ENCODE peak calls at places on chromosomes 11 and 22, in eight cellular contexts. I is IMR-90, S is psoas muscle, X is fibroblast of lung, L is cardiac muscle cell, E is prostate gland, V is heart left ventricle, J is lower lobe of right lung. R is an unnamed sample. For H3K4me1, the result is how much of the 10 kb centered on the place peaks cover.

GRCh38 chr11:75040167-75040770 is 51.5 kb downstream of the NEU3 start:
- DNase-seq in X (no peak), V (no peak), E (no peak), J (no peak), S (no peak), L (no peak), I (no peak), R (no peak)

GRCh38 chr11:35402751-35403454 is 16.5 kb downstream of the SLC1A2 start:
- DNase-seq in V (no peak), I (no peak), J (no peak), L (no peak), S (no peak), E (no peak), X (no peak), R (no peak)

GRCh38 chr11:96084610-96085348 is 160.9 kb upstream of the MTMR2 start:
- DNase-seq in S (no peak), I (peak), E (no peak), J (no peak), L (no peak), X (peak), V (no peak), R (no peak)

GRCh38 chr11:64747961-64748715 is 4.2 kb upstream of the RASGRP2 start:
- DNase-seq in E (no peak), I (peak), L (no peak), S (peak), V (no peak), X (peak), J (no peak), R (no peak)

GRCh38 chr11:5684627-5685362 is at the start of gene TRIM5:
- DNase-seq in X (peak), E (peak), V (peak), L (peak), I (peak), S (peak), J (peak), R (peak)

GRCh38 chr11:78642979-78643675 is 68.5 kb upstream of the NARS2 start:
- DNase-seq in L (no peak), I (no peak), S (no peak), J (no peak), V (no peak), E (no peak), X (no peak), R (no peak)

GRCh38 chr11:2951235-2952110 is 22.3 kb upstream of the PHLDA2 start:
- DNase-seq in V (no peak), I (peak), E (no peak), L (no peak), J (no peak), S (no peak), X (peak), R (no peak)

GRCh38 chr11:62689421-62690183 is at the start of gene LRRN4CL:
- DNase-seq in V (peak), X (peak), S (peak), E (no peak), J (no peak), I (peak), L (peak), R (no peak)

GRCh38 chr11:107508201-107508857 is 50.7 kb upstream of the CWF19L2 start:
- DNase-seq in L (no peak), X (no peak), I (no peak), E (no peak), S (no peak), J (no peak), V (no peak), R (no peak)

GRCh38 chr22:26586556-26587325 is 3.2 kb downstream of the TPST2 start:
- DNase-seq in S (no peak), V (no peak), L (no peak), E (no peak), X (no peak), J (no peak), I (no peak), R (no peak)

GRCh38 chr11:81802591-81802990 is 931.1 kb downstream of the FAM181B start:
- DNase-seq in L (no peak), E (no peak), J (no peak), S (no peak), X (no peak), V (no peak), I (no peak), R (no peak)

GRCh38 chr11:18091731-18092130 is 14.2 kb downstream of the SAAL1 start:
- DNase-seq in S (no peak), I (peak), E (no peak), L (no peak), V (no peak), J (no peak), X (peak), R (no peak)

GRCh38 chr11:71988050-71988449 is 10.7 kb upstream of the IL18BP start:
- DNase-seq in I (peak), V (no peak), E (no peak), L (no peak), X (peak), S (no peak), J (no peak), R (no peak)

GRCh38 chr11:11395126-11395525 is 42.1 kb upstream of the CSNK2A3 start:
- DNase-seq in I (no peak), E (no peak), V (no peak), S (no peak), J (no peak), X (no peak), L (no peak), R (no peak)

GRCh38 chr11:533586-534196 is 1.7 kb downstream of the HRAS start:
- DNase-seq in E (no peak), L (no peak), X (no peak), S (no peak), V (peak), J (no peak), I (no peak), R (no peak)
- H3K4me3 ChIP-seq in E (no peak), L (no peak), X (peak), S (peak), V (no peak), J (peak), I (no peak), R (no peak)

GRCh38 chr11:134658481-134659080 is 246.5 kb upstream of the B3GAT1 start:
- DNase-seq in X (no peak), E (no peak), L (no peak), V (no peak), S (no peak), J (no peak), I (no peak), R (no peak)
- H3K27ac ChIP-seq in X (no peak), E (no peak), L (no peak), V (no peak), S (no peak), J (no peak), I (no peak), R (no peak)

DNA sequence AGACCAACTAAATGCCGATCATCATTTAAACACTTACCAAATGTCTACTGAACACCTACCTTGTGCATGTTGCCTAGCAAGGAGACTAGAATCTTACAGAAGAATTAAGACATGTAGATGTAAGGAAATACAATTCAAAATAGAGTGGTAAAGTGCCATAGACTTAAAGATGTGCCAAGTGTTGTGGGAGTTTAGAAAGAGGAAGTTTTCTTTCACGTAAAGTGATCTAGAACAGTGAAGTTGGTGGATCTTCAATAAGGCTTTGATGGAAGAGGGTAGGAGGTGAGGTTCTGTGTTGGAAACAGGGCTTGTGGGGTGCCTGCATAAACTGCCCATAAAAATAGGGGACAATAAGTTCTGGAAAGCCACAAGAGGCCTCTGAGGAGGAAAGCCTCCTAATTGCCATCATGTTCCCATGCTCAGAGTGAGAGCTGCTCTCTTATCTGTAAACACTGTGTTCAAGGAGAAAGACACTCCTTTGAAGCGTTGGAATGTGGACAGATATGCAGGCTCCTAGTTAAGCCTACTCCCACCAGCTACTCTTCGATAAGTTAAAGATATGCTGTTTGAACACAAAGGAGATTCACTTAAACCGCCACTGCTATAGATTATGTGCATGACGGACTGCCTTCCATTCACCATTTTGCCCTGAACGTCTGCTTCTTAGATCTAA is 66.7 kb downstream of the HSD17B12 start:
- DNase-seq in L (peak), S (no peak), J (no peak), E (no peak), I (no peak), X (no peak), V (no peak), R (no peak)
- H3K4me1 ChIP-seq in L (under half), S (under half), J (under half), E (under half), I (under half), X (under half), V (under half), R (under half)

DNA sequence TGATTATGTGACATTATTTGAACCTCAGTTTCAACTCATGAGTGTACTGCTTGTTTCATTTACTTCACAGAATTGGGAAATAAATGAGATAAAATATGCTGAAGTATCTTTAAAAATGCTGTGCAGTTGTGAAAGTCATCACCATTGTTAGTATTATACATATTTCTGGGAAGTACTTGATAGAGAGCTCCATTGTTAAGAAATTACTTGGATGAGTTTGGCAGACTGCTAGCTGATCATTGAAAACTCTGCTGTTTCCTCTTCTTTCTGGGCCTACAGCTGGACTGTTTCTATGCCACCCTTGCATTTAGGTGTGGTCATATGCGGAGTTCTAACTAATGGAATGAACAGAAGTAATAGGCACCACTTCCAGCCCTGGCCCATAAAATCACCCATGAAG is 10.0 kb downstream of the SIK2 start:
- DNase-seq in E (no peak), L (no peak), I (peak), V (no peak), X (peak), S (no peak), J (no peak), R (no peak)
- H3K4me3 ChIP-seq in E (no peak), L (no peak), I (no peak), V (no peak), X (no peak), S (no peak), J (no peak), R (no peak)

GRCh38 chr11:67421421-67422031 is 6.0 kb downstream of the CARNS1 start:
- DNase-seq in I (no peak), L (no peak), V (no peak), S (no peak), J (no peak), E (no peak), X (no peak), R (no peak)

GRCh38 chr11:67422894-67423293 is 5.4 kb upstream of the RPS6KB2 start:
- DNase-seq in E (no peak), I (no peak), S (no peak), J (no peak), X (no peak), V (no peak), L (no peak), R (no peak)

GRCh38 chr11:67420147-67420645 is 4.7 kb downstream of the CARNS1 start:
- DNase-seq in S (no peak), I (no peak), X (no peak), V (no peak), E (no peak), L (no peak), J (no peak), R (no peak)

GRCh38 chr11:67419330-67420049 is 4.0 kb downstream of the CARNS1 start:
- DNase-seq in E (no peak), I (no peak), J (no peak), X (no peak), L (no peak), S (no peak), V (no peak), R (no peak)

GRCh38 chr11:67420646-67421420 is 5.4 kb downstream of the CARNS1 start:
- DNase-seq in X (peak), L (peak), S (peak), I (peak), V (peak), E (peak), J (peak), R (peak)
- H3K27ac ChIP-seq in X (peak), L (peak), S (peak), I (peak), V (peak), E (peak), J (peak), R (peak)

GRCh38 chr22:20522828-20523117 is 15.4 kb downstream of the MED15 start:
- DNase-seq in S (no peak), X (no peak), J (no peak), V (no peak), I (no peak), E (no peak), L (no peak), R (no peak)

GRCh38 chr22:20522134-20522827 is 14.9 kb downstream of the MED15 start:
- DNase-seq in S (no peak), X (no peak), V (no peak), I (no peak), L (no peak), J (peak), E (no peak), R (no peak)

GRCh38 chr22:20524004-20524481 is 16.6 kb downstream of the MED15 start:
- DNase-seq in J (no peak), I (peak), X (peak), V (no peak), L (no peak), E (no peak), S (no peak), R (peak)

GRCh38 chr22:20525048-20525447 is 17.6 kb downstream of the MED15 start:
- DNase-seq in V (no peak), I (no peak), J (no peak), S (no peak), L (no peak), X (no peak), E (no peak), R (no peak)

GRCh38 chr22:20523118-20523983 is 15.9 kb downstream of the MED15 start:
- DNase-seq in J (peak), E (no peak), S (no peak), X (peak), V (no peak), L (no peak), I (peak), R (no peak)
- H3K4me1 ChIP-seq in J (under half), E (under half), S (under half), X (under half), V (half or more), L (under half), I (under half), R (half or more)

GRCh38 chr11:128548655-128549255 is 38.6 kb downstream of the ETS1 start:
- DNase-seq in E (no peak), L (peak), I (peak), S (peak), X (peak), J (peak), V (peak), R (no peak)

GRCh38 chr11:128550261-128550821 is 37.0 kb downstream of the ETS1 start:
- DNase-seq in E (no peak), I (no peak), V (no peak), J (no peak), L (peak), X (no peak), S (no peak), R (no peak)

GRCh38 chr11:128550967-128551522 is 36.3 kb downstream of the ETS1 start:
- DNase-seq in I (no peak), J (no peak), L (no peak), V (no peak), E (no peak), S (no peak), X (no peak), R (peak)

GRCh38 chr11:128547946-128548654 is 39.3 kb downstream of the ETS1 start:
- DNase-seq in S (no peak), I (no peak), X (no peak), J (no peak), E (no peak), L (no peak), V (no peak), R (no peak)

GRCh38 chr11:128549256-128549944 is 38.0 kb downstream of the ETS1 start:
- DNase-seq in E (no peak), V (peak), I (no peak), X (no peak), J (no peak), S (peak), L (no peak), R (no peak)
- H3K4me3 ChIP-seq in E (peak), V (peak), I (no peak), X (peak), J (peak), S (peak), L (peak), R (no peak)

GRCh38 chr22:46162285-46162684 is 12.0 kb downstream of the PPARA start:
- DNase-seq in J (no peak), E (no peak), X (no peak), I (no peak), S (no peak), V (no peak), L (no peak), R (no peak)
- H3K27ac ChIP-seq in J (no peak), E (no peak), X (no peak), I (no peak), S (no peak), V (no peak), L (no peak), R (no peak)

GRCh38 chr11:36751996-36752395 is 154.0 kb upstream of the RAG2 start:
- DNase-seq in L (no peak), I (no peak), E (no peak), X (no peak), S (no peak), V (no peak), J (no peak), R (no peak)

GRCh38 chr11:36750349-36750748 is 152.3 kb upstream of the RAG2 start:
- DNase-seq in X (no peak), J (no peak), V (no peak), E (no peak), L (no peak), I (no peak), S (no peak), R (no peak)

GRCh38 chr11:36757122-36757521 is 159.1 kb upstream of the RAG2 start:
- DNase-seq in J (no peak), E (no peak), L (no peak), X (no peak), I (no peak), S (no peak), V (no peak), R (no peak)

GRCh38 chr11:36751251-36751839 is 153.3 kb upstream of the RAG2 start:
- DNase-seq in I (no peak), X (no peak), J (no peak), V (no peak), S (no peak), E (no peak), L (no peak), R (no peak)

DNA sequence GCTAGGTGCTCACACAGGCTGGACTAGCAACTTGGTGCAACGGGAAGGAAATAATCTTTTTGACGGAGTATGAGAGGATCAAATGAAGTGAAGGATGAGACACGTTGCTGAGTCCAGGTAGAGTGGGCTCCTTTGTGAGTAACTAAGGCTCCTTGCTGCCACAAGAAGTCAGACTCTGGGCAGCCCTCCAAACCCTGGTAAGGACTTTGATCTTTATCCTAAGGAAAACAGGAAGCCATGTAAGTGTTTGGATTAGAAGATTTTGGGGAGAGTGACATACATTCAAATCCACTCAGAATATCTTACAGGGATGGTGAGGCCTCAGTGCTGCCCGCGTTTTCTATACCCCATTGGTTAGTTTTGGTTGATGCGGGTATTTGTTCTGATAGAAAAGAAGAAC is 155.9 kb upstream of the RAG2 start:
- DNase-seq in J (no peak), X (no peak), L (no peak), S (no peak), E (no peak), V (no peak), I (no peak), R (no peak)
- H3K4me1 ChIP-seq in J (under half), X (under half), L (under half), S (under half), E (under half), V (under half), I (under half), R (under half)